ENCODE peak calls at places on chromosomes 11 and 22, in seven cellular contexts. One of them, this sample, is unnamed.

GRCh38 chr11:117950999-117951961 is 22.1 kb upstream of the TMPRSS13 start:
- DNase-seq in hepatic stellate cell: no peak
- DNase-seq in glutamatergic neuron: no peak
- DNase-seq in astrocyte of the cerebellum: no peak
- DNase-seq in activated CD4-positive, alpha-beta T cell treated with anti-CD3 and anti-CD28 coated beads, Interleukin-2, amount 50 U/mL, for 24 hours: no peak
- DNase-seq in ecto neural progenitor cell: peak; percentile 36
- DNase-seq in NCI-H1417: no peak
- DNase-seq in this sample: no peak

GRCh38 chr11:118914178-118914918 is 11.4 kb downstream of the BCL9L start:
- DNase-seq in astrocyte of the cerebellum: no peak
- DNase-seq in ecto neural progenitor cell: no peak
- DNase-seq in activated CD4-positive, alpha-beta T cell treated with anti-CD3 and anti-CD28 coated beads, Interleukin-2, amount 50 U/mL, for 24 hours: no peak
- DNase-seq in hepatic stellate cell: no peak
- DNase-seq in NCI-H1417: peak; percentile 23
- DNase-seq in glutamatergic neuron: no peak
- DNase-seq in this sample: peak; percentile 51

GRCh38 chr11:108895579-108896480 is 231.0 kb downstream of the DDX10 start:
- DNase-seq in astrocyte of the cerebellum: no peak
- DNase-seq in NCI-H1417: no peak
- DNase-seq in glutamatergic neuron: no peak
- DNase-seq in activated CD4-positive, alpha-beta T cell treated with anti-CD3 and anti-CD28 coated beads, Interleukin-2, amount 50 U/mL, for 24 hours: no peak
- DNase-seq in hepatic stellate cell: no peak
- DNase-seq in ecto neural progenitor cell: no peak
- DNase-seq in this sample: peak; percentile 73

GRCh38 chr22:47209077-47209514 is 446.6 kb downstream of the TBC1D22A start:
- DNase-seq in activated CD4-positive, alpha-beta T cell treated with anti-CD3 and anti-CD28 coated beads, Interleukin-2, amount 50 U/mL, for 24 hours: no peak
- DNase-seq in hepatic stellate cell: no peak
- DNase-seq in astrocyte of the cerebellum: no peak
- DNase-seq in NCI-H1417: no peak
- DNase-seq in ecto neural progenitor cell: peak; percentile 16
- DNase-seq in glutamatergic neuron: no peak
- DNase-seq in this sample: no peak

GRCh38 chr11:80838153-80838552 is 1397.3 kb upstream of the TENM4 start:
- DNase-seq in NCI-H1417: no peak
- DNase-seq in glutamatergic neuron: no peak
- DNase-seq in ecto neural progenitor cell: no peak
- DNase-seq in hepatic stellate cell: no peak
- DNase-seq in astrocyte of the cerebellum: no peak
- DNase-seq in activated CD4-positive, alpha-beta T cell treated with anti-CD3 and anti-CD28 coated beads, Interleukin-2, amount 50 U/mL, for 24 hours: no peak
- DNase-seq in this sample: no peak

GRCh38 chr11:8382436-8383053 is 118.9 kb upstream of the LMO1 start:
- DNase-seq in ecto neural progenitor cell: peak; percentile 48
- DNase-seq in NCI-H1417: no peak
- DNase-seq in astrocyte of the cerebellum: peak; percentile 34
- DNase-seq in glutamatergic neuron: no peak
- DNase-seq in hepatic stellate cell: peak; percentile 30
- DNase-seq in activated CD4-positive, alpha-beta T cell treated with anti-CD3 and anti-CD28 coated beads, Interleukin-2, amount 50 U/mL, for 24 hours: no peak
- DNase-seq in this sample: no peak

GRCh38 chr11:73907191-73907590 is 30.4 kb downstream of the PAAF1 start:
- DNase-seq in ecto neural progenitor cell: no peak
- DNase-seq in NCI-H1417: no peak
- DNase-seq in activated CD4-positive, alpha-beta T cell treated with anti-CD3 and anti-CD28 coated beads, Interleukin-2, amount 50 U/mL, for 24 hours: no peak
- DNase-seq in astrocyte of the cerebellum: no peak
- DNase-seq in glutamatergic neuron: no peak
- DNase-seq in hepatic stellate cell: peak; percentile 55
- DNase-seq in this sample: peak; percentile 4

GRCh38 chr11:19451609-19452008 is 210.9 kb upstream of the E2F8 start:
- DNase-seq in ecto neural progenitor cell: no peak
- DNase-seq in glutamatergic neuron: no peak
- DNase-seq in hepatic stellate cell: no peak
- DNase-seq in astrocyte of the cerebellum: no peak
- DNase-seq in NCI-H1417: no peak
- DNase-seq in activated CD4-positive, alpha-beta T cell treated with anti-CD3 and anti-CD28 coated beads, Interleukin-2, amount 50 U/mL, for 24 hours: no peak
- DNase-seq in this sample: no peak

GRCh38 chr22:27480487-27480886 is 321.1 kb downstream of the MN1 start:
- DNase-seq in hepatic stellate cell: no peak
- DNase-seq in NCI-H1417: no peak
- DNase-seq in ecto neural progenitor cell: peak; percentile 79
- DNase-seq in glutamatergic neuron: no peak
- DNase-seq in activated CD4-positive, alpha-beta T cell treated with anti-CD3 and anti-CD28 coated beads, Interleukin-2, amount 50 U/mL, for 24 hours: no peak
- DNase-seq in astrocyte of the cerebellum: no peak
- DNase-seq in this sample: no peak

GRCh38 chr22:36238348-36239149 is 778 bp downstream of the APOL2 start:
- DNase-seq in activated CD4-positive, alpha-beta T cell treated with anti-CD3 and anti-CD28 coated beads, Interleukin-2, amount 50 U/mL, for 24 hours: no peak
- DNase-seq in glutamatergic neuron: no peak
- DNase-seq in ecto neural progenitor cell: no peak
- DNase-seq in astrocyte of the cerebellum: no peak
- DNase-seq in NCI-H1417: no peak
- DNase-seq in hepatic stellate cell: no peak
- DNase-seq in this sample: peak; percentile 16

GRCh38 chr22:48953830-48954229 is 873.8 kb downstream of the BRD1 start:
- DNase-seq in NCI-H1417: no peak
- DNase-seq in astrocyte of the cerebellum: no peak
- DNase-seq in glutamatergic neuron: no peak
- DNase-seq in hepatic stellate cell: no peak
- DNase-seq in activated CD4-positive, alpha-beta T cell treated with anti-CD3 and anti-CD28 coated beads, Interleukin-2, amount 50 U/mL, for 24 hours: no peak
- DNase-seq in ecto neural progenitor cell: no peak
- DNase-seq in this sample: no peak

GRCh38 chr22:24716602-24717001 is 57.9 kb downstream of the PIWIL3 start:
- DNase-seq in activated CD4-positive, alpha-beta T cell treated with anti-CD3 and anti-CD28 coated beads, Interleukin-2, amount 50 U/mL, for 24 hours: no peak
- DNase-seq in NCI-H1417: no peak
- DNase-seq in ecto neural progenitor cell: no peak
- DNase-seq in glutamatergic neuron: no peak
- DNase-seq in hepatic stellate cell: no peak
- DNase-seq in astrocyte of the cerebellum: no peak
- DNase-seq in this sample: no peak

GRCh38 chr11:116615211-116615865 is 157.4 kb downstream of the BUD13 start:
- DNase-seq in astrocyte of the cerebellum: no peak
- DNase-seq in hepatic stellate cell: no peak
- DNase-seq in NCI-H1417: no peak
- DNase-seq in glutamatergic neuron: no peak
- DNase-seq in ecto neural progenitor cell: no peak
- DNase-seq in activated CD4-positive, alpha-beta T cell treated with anti-CD3 and anti-CD28 coated beads, Interleukin-2, amount 50 U/mL, for 24 hours: no peak
- DNase-seq in this sample: no peak

GRCh38 chr11:95916049-95916448 is 7.9 kb downstream of the MTMR2 start:
- DNase-seq in astrocyte of the cerebellum: no peak
- DNase-seq in hepatic stellate cell: no peak
- DNase-seq in activated CD4-positive, alpha-beta T cell treated with anti-CD3 and anti-CD28 coated beads, Interleukin-2, amount 50 U/mL, for 24 hours: no peak
- DNase-seq in glutamatergic neuron: no peak
- DNase-seq in NCI-H1417: no peak
- DNase-seq in ecto neural progenitor cell: no peak
- DNase-seq in this sample: no peak

GRCh38 chr11:120890921-120891320 is 133.0 kb upstream of the TBCEL start:
- DNase-seq in astrocyte of the cerebellum: no peak
- DNase-seq in glutamatergic neuron: no peak
- DNase-seq in NCI-H1417: no peak
- DNase-seq in activated CD4-positive, alpha-beta T cell treated with anti-CD3 and anti-CD28 coated beads, Interleukin-2, amount 50 U/mL, for 24 hours: no peak
- DNase-seq in hepatic stellate cell: no peak
- DNase-seq in ecto neural progenitor cell: no peak
- DNase-seq in this sample: no peak

GRCh38 chr22:41526802-41527799 is 17.2 kb downstream of the POLR3H start:
- DNase-seq in hepatic stellate cell: peak; percentile 82
- DNase-seq in glutamatergic neuron: peak; percentile 63
- DNase-seq in ecto neural progenitor cell: peak; percentile 67
- DNase-seq in activated CD4-positive, alpha-beta T cell treated with anti-CD3 and anti-CD28 coated beads, Interleukin-2, amount 50 U/mL, for 24 hours: peak; percentile 52
- DNase-seq in astrocyte of the cerebellum: no peak
- DNase-seq in NCI-H1417: peak; percentile 3
- DNase-seq in this sample: peak; percentile 11

GRCh38 chr11:46633291-46634217 is 16.2 kb downstream of the ATG13 start:
- DNase-seq in activated CD4-positive, alpha-beta T cell treated with anti-CD3 and anti-CD28 coated beads, Interleukin-2, amount 50 U/mL, for 24 hours: no peak
- DNase-seq in glutamatergic neuron: no peak
- DNase-seq in NCI-H1417: no peak
- DNase-seq in hepatic stellate cell: no peak
- DNase-seq in ecto neural progenitor cell: no peak
- DNase-seq in astrocyte of the cerebellum: no peak
- DNase-seq in this sample: no peak

GRCh38 chr11:131056036-131056435 is 139.8 kb upstream of the SNX19 start:
- DNase-seq in hepatic stellate cell: peak; percentile 23
- DNase-seq in astrocyte of the cerebellum: no peak
- DNase-seq in glutamatergic neuron: no peak
- DNase-seq in activated CD4-positive, alpha-beta T cell treated with anti-CD3 and anti-CD28 coated beads, Interleukin-2, amount 50 U/mL, for 24 hours: no peak
- DNase-seq in ecto neural progenitor cell: no peak
- DNase-seq in NCI-H1417: no peak
- DNase-seq in this sample: no peak

GRCh38 chr11:67082071-67082791 is 25.6 kb downstream of the RHOD start:
- DNase-seq in NCI-H1417: no peak
- DNase-seq in ecto neural progenitor cell: no peak
- DNase-seq in glutamatergic neuron: no peak
- DNase-seq in activated CD4-positive, alpha-beta T cell treated with anti-CD3 and anti-CD28 coated beads, Interleukin-2, amount 50 U/mL, for 24 hours: no peak
- DNase-seq in astrocyte of the cerebellum: no peak
- DNase-seq in hepatic stellate cell: no peak
- DNase-seq in this sample: peak; percentile 36

GRCh38 chr11:64767344-64768299 is 7.8 kb upstream of the PYGM start:
- DNase-seq in NCI-H1417: peak; percentile 41
- DNase-seq in astrocyte of the cerebellum: peak; percentile 43
- DNase-seq in ecto neural progenitor cell: peak; percentile 86
- DNase-seq in activated CD4-positive, alpha-beta T cell treated with anti-CD3 and anti-CD28 coated beads, Interleukin-2, amount 50 U/mL, for 24 hours: peak; percentile 63
- DNase-seq in hepatic stellate cell: peak; percentile 61
- DNase-seq in glutamatergic neuron: peak; percentile 90
- DNase-seq in this sample: no peak

GRCh38 chr11:127345819-127346459 is 345.4 kb upstream of the KIRREL3 start:
- DNase-seq in ecto neural progenitor cell: no peak
- DNase-seq in astrocyte of the cerebellum: peak; percentile 2
- DNase-seq in glutamatergic neuron: peak; percentile 69
- DNase-seq in hepatic stellate cell: peak; percentile 50
- DNase-seq in activated CD4-positive, alpha-beta T cell treated with anti-CD3 and anti-CD28 coated beads, Interleukin-2, amount 50 U/mL, for 24 hours: no peak
- DNase-seq in NCI-H1417: peak; percentile 38
- DNase-seq in this sample: peak; percentile 32

GRCh38 chr22:27627444-27627833 is 174.1 kb downstream of the MN1 start:
- DNase-seq in NCI-H1417: no peak
- DNase-seq in hepatic stellate cell: no peak
- DNase-seq in ecto neural progenitor cell: no peak
- DNase-seq in astrocyte of the cerebellum: no peak
- DNase-seq in activated CD4-positive, alpha-beta T cell treated with anti-CD3 and anti-CD28 coated beads, Interleukin-2, amount 50 U/mL, for 24 hours: no peak
- DNase-seq in glutamatergic neuron: no peak
- DNase-seq in this sample: no peak

GRCh38 chr11:15547685-15548084 is 433.0 kb downstream of the INSC start:
- DNase-seq in hepatic stellate cell: no peak
- DNase-seq in ecto neural progenitor cell: no peak
- DNase-seq in NCI-H1417: no peak
- DNase-seq in astrocyte of the cerebellum: no peak
- DNase-seq in glutamatergic neuron: no peak
- DNase-seq in activated CD4-positive, alpha-beta T cell treated with anti-CD3 and anti-CD28 coated beads, Interleukin-2, amount 50 U/mL, for 24 hours: no peak
- DNase-seq in this sample: no peak

GRCh38 chr11:1111545-1112212 is 37.0 kb downstream of the MUC2 start:
- DNase-seq in astrocyte of the cerebellum: no peak
- DNase-seq in activated CD4-positive, alpha-beta T cell treated with anti-CD3 and anti-CD28 coated beads, Interleukin-2, amount 50 U/mL, for 24 hours: no peak
- DNase-seq in hepatic stellate cell: no peak
- DNase-seq in ecto neural progenitor cell: no peak
- DNase-seq in NCI-H1417: no peak
- DNase-seq in glutamatergic neuron: no peak
- DNase-seq in this sample: no peak

GRCh38 chr22:49086181-49086580 is 741.5 kb downstream of the BRD1 start:
- DNase-seq in NCI-H1417: no peak
- DNase-seq in activated CD4-positive, alpha-beta T cell treated with anti-CD3 and anti-CD28 coated beads, Interleukin-2, amount 50 U/mL, for 24 hours: no peak
- DNase-seq in ecto neural progenitor cell: no peak
- DNase-seq in glutamatergic neuron: no peak
- DNase-seq in astrocyte of the cerebellum: no peak
- DNase-seq in hepatic stellate cell: no peak
- DNase-seq in this sample: no peak

GRCh38 chr11:28259177-28259843 is 151.1 kb downstream of the METTL15 start:
- DNase-seq in activated CD4-positive, alpha-beta T cell treated with anti-CD3 and anti-CD28 coated beads, Interleukin-2, amount 50 U/mL, for 24 hours: no peak
- DNase-seq in glutamatergic neuron: no peak
- DNase-seq in ecto neural progenitor cell: no peak
- DNase-seq in hepatic stellate cell: no peak
- DNase-seq in NCI-H1417: no peak
- DNase-seq in astrocyte of the cerebellum: no peak
- DNase-seq in this sample: no peak

GRCh38 chr11:132539590-132540368 is 992.5 kb downstream of the OPCML start:
- DNase-seq in glutamatergic neuron: no peak
- DNase-seq in ecto neural progenitor cell: no peak
- DNase-seq in hepatic stellate cell: no peak
- DNase-seq in NCI-H1417: peak; percentile 39
- DNase-seq in astrocyte of the cerebellum: no peak
- DNase-seq in activated CD4-positive, alpha-beta T cell treated with anti-CD3 and anti-CD28 coated beads, Interleukin-2, amount 50 U/mL, for 24 hours: no peak
- DNase-seq in this sample: no peak

GRCh38 chr22:41782751-41783150 is 17.7 kb upstream of the CCDC134 start:
- DNase-seq in activated CD4-positive, alpha-beta T cell treated with anti-CD3 and anti-CD28 coated beads, Interleukin-2, amount 50 U/mL, for 24 hours: no peak
- DNase-seq in astrocyte of the cerebellum: no peak
- DNase-seq in ecto neural progenitor cell: no peak
- DNase-seq in glutamatergic neuron: no peak
- DNase-seq in hepatic stellate cell: no peak
- DNase-seq in NCI-H1417: no peak
- DNase-seq in this sample: no peak

GRCh38 chr22:22366478-22366988 is 121.9 kb downstream of the VPREB1 start:
- DNase-seq in ecto neural progenitor cell: no peak
- DNase-seq in NCI-H1417: no peak
- DNase-seq in hepatic stellate cell: no peak
- DNase-seq in glutamatergic neuron: no peak
- DNase-seq in astrocyte of the cerebellum: no peak
- DNase-seq in activated CD4-positive, alpha-beta T cell treated with anti-CD3 and anti-CD28 coated beads, Interleukin-2, amount 50 U/mL, for 24 hours: no peak
- DNase-seq in this sample: no peak

GRCh38 chr11:1469911-1470680 is 16.5 kb downstream of the MOB2 start:
- DNase-seq in ecto neural progenitor cell: no peak
- DNase-seq in astrocyte of the cerebellum: no peak
- DNase-seq in NCI-H1417: no peak
- DNase-seq in activated CD4-positive, alpha-beta T cell treated with anti-CD3 and anti-CD28 coated beads, Interleukin-2, amount 50 U/mL, for 24 hours: no peak
- DNase-seq in glutamatergic neuron: no peak
- DNase-seq in hepatic stellate cell: no peak
- DNase-seq in this sample: no peak

GRCh38 chr11:76279651-76280050 is 73.3 kb upstream of the WNT11 start:
- DNase-seq in glutamatergic neuron: no peak
- DNase-seq in ecto neural progenitor cell: no peak
- DNase-seq in NCI-H1417: peak; percentile 46
- DNase-seq in astrocyte of the cerebellum: no peak
- DNase-seq in hepatic stellate cell: no peak
- DNase-seq in activated CD4-positive, alpha-beta T cell treated with anti-CD3 and anti-CD28 coated beads, Interleukin-2, amount 50 U/mL, for 24 hours: no peak
- DNase-seq in this sample: no peak

GRCh38 chr11:45078236-45079074 is 68.0 kb upstream of the PRDM11 start:
- DNase-seq in ecto neural progenitor cell: no peak
- DNase-seq in hepatic stellate cell: peak; percentile 90
- DNase-seq in NCI-H1417: no peak
- DNase-seq in activated CD4-positive, alpha-beta T cell treated with anti-CD3 and anti-CD28 coated beads, Interleukin-2, amount 50 U/mL, for 24 hours: no peak
- DNase-seq in astrocyte of the cerebellum: no peak
- DNase-seq in glutamatergic neuron: no peak
- DNase-seq in this sample: no peak

GRCh38 chr11:7467652-7468051 is 17.7 kb upstream of the OLFML1 start:
- DNase-seq in astrocyte of the cerebellum: no peak
- DNase-seq in glutamatergic neuron: no peak
- DNase-seq in NCI-H1417: no peak
- DNase-seq in hepatic stellate cell: no peak
- DNase-seq in activated CD4-positive, alpha-beta T cell treated with anti-CD3 and anti-CD28 coated beads, Interleukin-2, amount 50 U/mL, for 24 hours: no peak
- DNase-seq in ecto neural progenitor cell: no peak
- DNase-seq in this sample: no peak

GRCh38 chr11:79098096-79098495 is 342.7 kb downstream of the TENM4 start:
- DNase-seq in hepatic stellate cell: no peak
- DNase-seq in astrocyte of the cerebellum: no peak
- DNase-seq in ecto neural progenitor cell: peak; percentile 68
- DNase-seq in glutamatergic neuron: no peak
- DNase-seq in NCI-H1417: no peak
- DNase-seq in activated CD4-positive, alpha-beta T cell treated with anti-CD3 and anti-CD28 coated beads, Interleukin-2, amount 50 U/mL, for 24 hours: no peak
- DNase-seq in this sample: no peak

This sample was measured in LoVo.